ENCODE peak calls at places on chromosomes 3 and 15, in five cellular contexts. I is adrenal gland, A is suprapubic skin, E is ovary, V is esophagus squamous epithelium. O is an unnamed sample.

GRCh38 chr15:70789213-70789612 is 25.9 kb upstream of the UACA start:
- DNase-seq in I (no peak), A (no peak), E (no peak), V (no peak), O (no peak)

GRCh38 chr3:87856126-87856525 is 202.7 kb downstream of the CGGBP1 start:
- DNase-seq in I (no peak), A (no peak), E (no peak), V (no peak), O (no peak)

GRCh38 chr3:149273096-149273751 is 51.6 kb upstream of the CP start:
- DNase-seq in I (peak), A (no peak), E (no peak), V (no peak), O (peak)

GRCh38 chr3:128482857-128483656 is 9.9 kb downstream of the GATA2 start:
- DNase-seq in I (peak), A (no peak), E (no peak), V (no peak), O (peak)

GRCh38 chr3:26264708-26265107 is 357.9 kb upstream of the LRRC3B start:
- DNase-seq in I (no peak), A (no peak), E (no peak), V (no peak), O (no peak)

GRCh38 chr3:133209871-133210550 is 171.8 kb downstream of the TMEM108 start:
- DNase-seq in I (no peak), A (no peak), E (no peak), V (no peak), O (no peak)

GRCh38 chr3:11604139-11604895 is 39.4 kb downstream of the VGLL4 start:
- DNase-seq in I (no peak), A (no peak), E (peak), V (no peak), O (no peak)

GRCh38 chr15:40878785-40879184 is 4.8 kb upstream of the RHOV start:
- DNase-seq in I (no peak), A (no peak), E (no peak), V (no peak), O (no peak)

GRCh38 chr3:33030802-33031201 is 66.1 kb downstream of the GLB1 start:
- DNase-seq in I (no peak), A (no peak), E (no peak), V (no peak), O (no peak)

GRCh38 chr15:38035701-38036100 is 101.3 kb downstream of the TMCO5A start:
- DNase-seq in I (no peak), A (no peak), E (no peak), V (no peak), O (peak)

GRCh38 chr3:133888739-133889340 is 6.8 kb downstream of the RAB6B start:
- DNase-seq in I (no peak), A (no peak), E (no peak), V (no peak), O (no peak)

GRCh38 chr15:40290540-40291087 is 7.8 kb upstream of the ANKRD63 start:
- DNase-seq in I (no peak), A (no peak), E (no peak), V (no peak), O (no peak)

GRCh38 chr3:194828126-194828525 is 142.4 kb downstream of the FAM43A start:
- DNase-seq in I (no peak), A (no peak), E (no peak), V (no peak), O (no peak)

GRCh38 chr15:63037996-63038720 is 4.4 kb upstream of the TPM1 start:
- DNase-seq in I (no peak), A (no peak), E (no peak), V (no peak), O (no peak)

GRCh38 chr15:68346986-68347385 is 69.4 kb downstream of the FEM1B start:
- DNase-seq in I (no peak), A (no peak), E (no peak), V (no peak), O (no peak)

GRCh38 chr3:123521179-123521969 is 63.5 kb downstream of the HACD2 start:
- DNase-seq in I (no peak), A (no peak), E (no peak), V (no peak), O (peak)

GRCh38 chr3:116440196-116440595 is 5.1 kb downstream of the LSAMP start:
- DNase-seq in I (no peak), A (no peak), E (no peak), V (no peak), O (no peak)

GRCh38 chr3:33437556-33438283 is 2.5 kb downstream of the UBP1 start:
- DNase-seq in I (peak), A (no peak), E (no peak), V (no peak), O (peak)

GRCh38 chr15:67225336-67225735 is 29.1 kb downstream of the AAGAB start:
- DNase-seq in I (no peak), A (no peak), E (no peak), V (no peak), O (no peak)

GRCh38 chr3:87351913-87352312 is 75.5 kb upstream of the POU1F1 start:
- DNase-seq in I (no peak), A (no peak), E (no peak), V (no peak), O (no peak)

GRCh38 chr3:128500556-128500955 is 7.6 kb upstream of the GATA2 start:
- DNase-seq in I (no peak), A (no peak), E (no peak), V (no peak), O (no peak)

GRCh38 chr3:18119866-18120265 is 305.3 kb downstream of the SATB1 start:
- DNase-seq in I (no peak), A (no peak), E (no peak), V (no peak), O (no peak)

GRCh38 chr3:141234283-141234682 is 2.7 kb downstream of the PXYLP1 start:
- DNase-seq in I (no peak), A (no peak), E (no peak), V (no peak), O (no peak)

DNA sequence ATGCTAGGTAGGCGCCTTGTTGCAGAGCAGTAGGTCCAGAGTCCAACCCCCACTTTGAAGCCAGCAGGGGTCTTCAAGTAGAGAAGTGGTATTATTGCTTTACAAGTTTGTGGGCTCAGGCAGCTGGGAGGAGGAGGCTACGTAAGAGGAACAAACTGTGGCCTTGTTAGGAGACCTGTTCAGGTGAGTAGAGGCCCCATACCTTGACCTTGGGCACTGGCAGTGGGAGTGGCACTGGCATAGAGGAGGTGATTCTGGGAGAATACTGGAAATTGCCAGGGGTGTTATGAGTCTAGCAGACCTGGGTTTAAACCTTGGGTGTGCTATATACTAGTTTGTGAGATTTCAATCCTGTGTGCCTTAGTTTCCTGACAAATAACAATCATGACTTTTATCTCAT is 34.6 kb upstream of the SCAANT1 start:
- DNase-seq in I (no peak), A (no peak), E (no peak), V (no peak), O (no peak)
- TF ChIP-seq POLR2A in I (no peak), A (no peak), E (no peak), V (no peak), O (no peak)

GRCh38 chr15:48176097-48176496 is 2.0 kb downstream of the MYEF2 start:
- DNase-seq in I (no peak), A (no peak), E (no peak), V (no peak), O (no peak)
- TF ChIP-seq POLR2A in I (no peak), A (no peak), E (no peak), V (no peak), O (no peak)

DNA sequence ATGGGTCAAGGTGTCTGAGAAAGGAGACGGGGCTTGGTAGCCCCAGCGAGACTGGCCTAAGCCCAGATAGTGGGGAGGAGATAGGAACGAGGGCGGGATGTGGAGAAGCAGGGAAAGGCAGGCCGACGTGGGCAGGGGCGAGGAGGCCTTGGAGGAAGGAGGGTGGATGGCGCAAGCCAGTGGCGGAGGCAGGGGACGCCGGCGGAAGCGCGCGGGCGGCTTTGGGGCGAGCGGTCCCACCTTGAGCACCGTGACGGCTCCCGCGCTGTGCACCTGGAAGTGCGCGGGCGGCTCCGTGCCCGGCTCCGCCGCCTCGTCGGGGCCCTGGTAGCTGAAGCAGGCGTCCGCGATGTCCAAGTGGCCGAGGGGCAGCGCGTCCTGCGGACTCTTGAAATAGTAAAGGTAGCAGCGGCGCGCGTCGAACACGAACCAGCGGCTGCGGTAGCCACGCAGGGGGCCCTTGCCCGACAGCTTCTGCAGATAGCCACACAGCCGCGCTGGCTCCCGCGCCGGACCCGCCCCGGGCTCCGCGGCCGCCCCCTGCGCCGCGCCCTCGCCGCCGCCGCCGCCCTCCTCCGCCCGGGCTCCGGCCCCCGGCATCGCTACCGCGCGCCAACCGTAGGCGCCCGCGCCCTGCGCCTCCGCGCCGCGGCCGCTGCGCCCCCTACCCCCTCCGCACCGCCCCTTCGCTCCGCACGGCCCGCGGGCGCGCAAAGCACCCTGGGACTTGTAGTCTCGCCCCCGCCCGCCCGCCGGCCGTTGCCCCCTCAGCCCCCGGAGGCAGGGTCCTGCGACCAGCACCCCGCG is at the start of gene TBC1D2B:
- DNase-seq in I (peak), A (peak), E (peak), V (no peak), O (peak)
- TF ChIP-seq POLR2A in I (peak), A (no peak), E (no peak), V (peak), O (peak)

GRCh38 chr15:33068007-33068441 is 126.5 kb downstream of the FMN1 start:
- DNase-seq in I (peak), A (peak), E (no peak), V (no peak), O (no peak)
- TF ChIP-seq POLR2A in I (no peak), A (no peak), E (no peak), V (no peak), O (no peak)

GRCh38 chr3:4741404-4742307 is 237.6 kb upstream of the BHLHE40 start:
- DNase-seq in I (peak), A (no peak), E (peak), V (no peak), O (peak)
- TF ChIP-seq POLR2A in I (peak), A (no peak), E (peak), V (no peak), O (peak)

GRCh38 chr3:12653772-12654171 is 10.1 kb downstream of the RAF1 start:
- DNase-seq in I (peak), A (no peak), E (no peak), V (no peak), O (no peak)

GRCh38 chr3:12644297-12644937 is 19.5 kb downstream of the RAF1 start:
- DNase-seq in I (no peak), A (no peak), E (no peak), V (no peak), O (no peak)

GRCh38 chr3:12643724-12644123 is 20.2 kb downstream of the RAF1 start:
- DNase-seq in I (no peak), A (no peak), E (no peak), V (no peak), O (no peak)

GRCh38 chr3:12643010-12643380 is 20.9 kb downstream of the RAF1 start:
- DNase-seq in I (no peak), A (no peak), E (no peak), V (no peak), O (no peak)

GRCh38 chr3:12648384-12648959 is 15.4 kb downstream of the RAF1 start:
- DNase-seq in I (no peak), A (no peak), E (no peak), V (no peak), O (no peak)
- TF ChIP-seq POLR2A in I (no peak), A (no peak), E (no peak), V (no peak), O (no peak)